ENCODE peak calls at places on chromosome 7, in eight cellular contexts. One of them, this sample, is unnamed.

GRCh38 chr7:112202819-112203218 is 3.4 kb downstream of the DOCK4 start:
- DNase-seq in A549: no peak
- DNase-seq in H54: no peak
- DNase-seq in heart left ventricle: peak
- DNase-seq in body of pancreas: peak
- DNase-seq in tibial nerve: peak
- DNase-seq in adrenal gland: peak
- DNase-seq in testis: peak
- DNase-seq in this sample: peak

GRCh38 chr7:47581442-47581820 is 480 bp downstream of the TNS3 start:
- DNase-seq in A549: no peak
- DNase-seq in H54: no peak
- DNase-seq in heart left ventricle: peak
- DNase-seq in body of pancreas: peak
- DNase-seq in tibial nerve: no peak
- DNase-seq in adrenal gland: peak
- DNase-seq in testis: peak
- DNase-seq in this sample: peak

GRCh38 chr7:108210796-108211195 is 80.6 kb upstream of the LAMB4 start:
- DNase-seq in A549: no peak
- DNase-seq in H54: no peak
- DNase-seq in heart left ventricle: no peak
- DNase-seq in body of pancreas: no peak
- DNase-seq in tibial nerve: no peak
- DNase-seq in adrenal gland: no peak
- DNase-seq in testis: no peak
- DNase-seq in this sample: no peak

GRCh38 chr7:37921340-37921805 is 933 bp downstream of the EPDR1 start:
- DNase-seq in A549: peak
- DNase-seq in H54: peak
- DNase-seq in heart left ventricle: peak
- DNase-seq in body of pancreas: peak
- DNase-seq in tibial nerve: peak
- DNase-seq in adrenal gland: peak
- DNase-seq in testis: peak
- DNase-seq in this sample: peak

GRCh38 chr7:25854608-25855497 is 297.1 kb upstream of the NFE2L3 start:
- DNase-seq in A549: peak
- DNase-seq in H54: peak
- DNase-seq in heart left ventricle: no peak
- DNase-seq in body of pancreas: peak
- DNase-seq in tibial nerve: peak
- DNase-seq in adrenal gland: peak
- DNase-seq in testis: peak
- DNase-seq in this sample: peak

GRCh38 chr7:4249241-4249640 is 432.9 kb upstream of the FOXK1 start:
- DNase-seq in A549: no peak
- DNase-seq in H54: no peak
- DNase-seq in heart left ventricle: no peak
- DNase-seq in body of pancreas: no peak
- DNase-seq in tibial nerve: no peak
- DNase-seq in adrenal gland: no peak
- DNase-seq in testis: no peak
- DNase-seq in this sample: no peak

GRCh38 chr7:5425507-5426225 is 2.0 kb upstream of the TNRC18 start:
- DNase-seq in A549: peak
- DNase-seq in H54: peak
- DNase-seq in heart left ventricle: peak
- DNase-seq in body of pancreas: peak
- DNase-seq in tibial nerve: peak
- DNase-seq in adrenal gland: peak
- DNase-seq in testis: peak
- DNase-seq in this sample: peak

GRCh38 chr7:116571552-116571951 is 46.7 kb downstream of the CAV1 start:
- DNase-seq in A549: peak
- DNase-seq in H54: no peak
- DNase-seq in heart left ventricle: no peak
- DNase-seq in body of pancreas: no peak
- DNase-seq in tibial nerve: no peak
- DNase-seq in adrenal gland: no peak
- DNase-seq in testis: no peak
- DNase-seq in this sample: no peak

GRCh38 chr7:121313793-121314676 is 14.8 kb upstream of the WNT16 start:
- DNase-seq in A549: no peak
- DNase-seq in H54: no peak
- DNase-seq in heart left ventricle: no peak
- DNase-seq in body of pancreas: no peak
- DNase-seq in tibial nerve: no peak
- DNase-seq in adrenal gland: no peak
- DNase-seq in testis: no peak
- DNase-seq in this sample: no peak

GRCh38 chr7:43700646-43701501 is 28.4 kb downstream of the COA1 start:
- DNase-seq in A549: peak
- DNase-seq in H54: no peak
- DNase-seq in heart left ventricle: no peak
- DNase-seq in body of pancreas: no peak
- DNase-seq in tibial nerve: no peak
- DNase-seq in adrenal gland: no peak
- DNase-seq in testis: no peak
- DNase-seq in this sample: no peak

GRCh38 chr7:43577485-43577951 is 5.4 kb upstream of the STK17A start:
- DNase-seq in A549: peak
- DNase-seq in H54: no peak
- DNase-seq in heart left ventricle: no peak
- DNase-seq in body of pancreas: no peak
- DNase-seq in tibial nerve: no peak
- DNase-seq in adrenal gland: no peak
- DNase-seq in testis: no peak
- DNase-seq in this sample: peak

GRCh38 chr7:38889079-38889478 is 19.9 kb downstream of the VPS41 start:
- DNase-seq in A549: no peak
- DNase-seq in H54: no peak
- DNase-seq in heart left ventricle: no peak
- DNase-seq in body of pancreas: no peak
- DNase-seq in tibial nerve: no peak
- DNase-seq in adrenal gland: no peak
- DNase-seq in testis: no peak
- DNase-seq in this sample: no peak

GRCh38 chr7:53111061-53111460 is 75.6 kb downstream of the POM121L12 start:
- DNase-seq in A549: no peak
- DNase-seq in H54: no peak
- DNase-seq in heart left ventricle: no peak
- DNase-seq in body of pancreas: no peak
- DNase-seq in tibial nerve: no peak
- DNase-seq in adrenal gland: no peak
- DNase-seq in testis: no peak
- DNase-seq in this sample: no peak

GRCh38 chr7:43108255-43109011 is 4.0 kb upstream of the HECW1 start:
- DNase-seq in A549: peak
- DNase-seq in H54: peak
- DNase-seq in heart left ventricle: peak
- DNase-seq in body of pancreas: peak
- DNase-seq in tibial nerve: peak
- DNase-seq in adrenal gland: peak
- DNase-seq in testis: peak
- DNase-seq in this sample: peak

GRCh38 chr7:94856643-94857042 is 50.8 kb upstream of the PPP1R9A start:
- DNase-seq in A549: no peak
- DNase-seq in H54: no peak
- DNase-seq in heart left ventricle: no peak
- DNase-seq in body of pancreas: no peak
- DNase-seq in tibial nerve: no peak
- DNase-seq in adrenal gland: no peak
- DNase-seq in testis: no peak
- DNase-seq in this sample: no peak

GRCh38 chr7:123535517-123535916 is 1.1 kb upstream of the IQUB start:
- DNase-seq in A549: no peak
- DNase-seq in H54: no peak
- DNase-seq in heart left ventricle: peak
- DNase-seq in body of pancreas: no peak
- DNase-seq in tibial nerve: no peak
- DNase-seq in adrenal gland: no peak
- DNase-seq in testis: peak
- DNase-seq in this sample: no peak

GRCh38 chr7:90210925-90211324 is 615 bp upstream of the STEAP2 start:
- DNase-seq in A549: no peak
- DNase-seq in H54: no peak
- DNase-seq in heart left ventricle: peak
- DNase-seq in body of pancreas: peak
- DNase-seq in tibial nerve: peak
- DNase-seq in adrenal gland: no peak
- DNase-seq in testis: peak
- DNase-seq in this sample: no peak

GRCh38 chr7:48813472-48813871 is 110.9 kb upstream of the CDC14C start:
- DNase-seq in A549: no peak
- DNase-seq in H54: no peak
- DNase-seq in heart left ventricle: no peak
- DNase-seq in body of pancreas: no peak
- DNase-seq in tibial nerve: no peak
- DNase-seq in adrenal gland: no peak
- DNase-seq in testis: no peak
- DNase-seq in this sample: no peak

GRCh38 chr7:130397472-130397871 is 17.2 kb downstream of the CPA1 start:
- DNase-seq in A549: no peak
- DNase-seq in H54: no peak
- DNase-seq in heart left ventricle: no peak
- DNase-seq in body of pancreas: no peak
- DNase-seq in tibial nerve: no peak
- DNase-seq in adrenal gland: no peak
- DNase-seq in testis: no peak
- DNase-seq in this sample: no peak

GRCh38 chr7:70696139-70696782 is 435.7 kb upstream of the GALNT17 start:
- DNase-seq in A549: peak
- DNase-seq in H54: no peak
- DNase-seq in heart left ventricle: no peak
- DNase-seq in body of pancreas: no peak
- DNase-seq in tibial nerve: no peak
- DNase-seq in adrenal gland: no peak
- DNase-seq in testis: no peak
- DNase-seq in this sample: no peak

GRCh38 chr7:28853834-28854749 is 104.0 kb downstream of the TRIL start:
- DNase-seq in A549: peak
- DNase-seq in H54: peak
- DNase-seq in heart left ventricle: peak
- DNase-seq in body of pancreas: peak
- DNase-seq in tibial nerve: peak
- DNase-seq in adrenal gland: peak
- DNase-seq in testis: peak
- DNase-seq in this sample: peak
- TF ChIP-seq POLR2A in A549: no peak
- TF ChIP-seq POLR2A in H54: no peak
- TF ChIP-seq POLR2A in heart left ventricle: no peak
- TF ChIP-seq POLR2A in body of pancreas: no peak
- TF ChIP-seq POLR2A in tibial nerve: no peak
- TF ChIP-seq POLR2A in adrenal gland: no peak
- TF ChIP-seq POLR2A in testis: no peak
- TF ChIP-seq POLR2A in this sample: no peak

GRCh38 chr7:12554421-12554820 is 16.1 kb upstream of the SCIN start:
- DNase-seq in A549: no peak
- DNase-seq in H54: no peak
- DNase-seq in heart left ventricle: no peak
- DNase-seq in body of pancreas: no peak
- DNase-seq in tibial nerve: no peak
- DNase-seq in adrenal gland: no peak
- DNase-seq in testis: no peak
- DNase-seq in this sample: no peak
- TF ChIP-seq POLR2A in A549: no peak
- TF ChIP-seq POLR2A in H54: no peak
- TF ChIP-seq POLR2A in heart left ventricle: no peak
- TF ChIP-seq POLR2A in body of pancreas: no peak
- TF ChIP-seq POLR2A in tibial nerve: no peak
- TF ChIP-seq POLR2A in adrenal gland: no peak
- TF ChIP-seq POLR2A in testis: no peak
- TF ChIP-seq POLR2A in this sample: no peak

DNA sequence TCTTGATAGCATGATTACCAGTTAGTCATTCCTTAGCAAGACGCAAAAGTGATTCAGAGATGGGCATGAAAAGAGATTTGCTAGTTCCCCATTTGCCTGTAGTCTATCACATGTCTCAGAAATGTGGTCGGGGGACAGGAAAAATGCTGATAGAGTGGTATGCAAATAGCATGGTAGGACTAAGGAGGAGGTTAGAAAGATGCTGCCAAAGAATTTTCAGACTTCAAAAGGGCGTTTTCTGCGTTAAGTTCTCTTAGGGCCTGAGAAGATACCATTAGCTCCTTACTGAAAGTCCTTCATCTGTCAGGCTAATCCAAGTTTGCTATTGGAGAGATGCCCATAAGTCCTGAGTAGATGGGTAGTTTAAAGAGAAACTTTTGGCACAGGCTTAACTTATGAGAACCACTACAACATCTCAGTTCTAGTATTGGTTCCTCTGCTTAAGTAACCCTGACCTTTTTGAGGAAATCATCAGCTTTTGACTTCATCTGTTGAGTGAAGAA is 2.7 kb downstream of the CALD1 start:
- DNase-seq in A549: no peak
- DNase-seq in H54: no peak
- DNase-seq in heart left ventricle: no peak
- DNase-seq in body of pancreas: no peak
- DNase-seq in tibial nerve: no peak
- DNase-seq in adrenal gland: no peak
- DNase-seq in testis: no peak
- DNase-seq in this sample: no peak
- TF ChIP-seq POLR2A in A549: no peak
- TF ChIP-seq POLR2A in H54: no peak
- TF ChIP-seq POLR2A in heart left ventricle: no peak
- TF ChIP-seq POLR2A in body of pancreas: no peak
- TF ChIP-seq POLR2A in tibial nerve: no peak
- TF ChIP-seq POLR2A in adrenal gland: no peak
- TF ChIP-seq POLR2A in testis: no peak
- TF ChIP-seq POLR2A in this sample: no peak

GRCh38 chr7:23654508-23654907 is 25.5 kb upstream of the FAM221A start:
- DNase-seq in A549: peak
- DNase-seq in H54: peak
- DNase-seq in heart left ventricle: no peak
- DNase-seq in body of pancreas: peak
- DNase-seq in tibial nerve: no peak
- DNase-seq in adrenal gland: peak
- DNase-seq in testis: peak
- DNase-seq in this sample: peak

GRCh38 chr7:23655433-23655832 is 24.6 kb upstream of the FAM221A start:
- DNase-seq in A549: no peak
- DNase-seq in H54: no peak
- DNase-seq in heart left ventricle: no peak
- DNase-seq in body of pancreas: no peak
- DNase-seq in tibial nerve: no peak
- DNase-seq in adrenal gland: no peak
- DNase-seq in testis: no peak
- DNase-seq in this sample: no peak

GRCh38 chr7:23662983-23663313 is 17.1 kb upstream of the FAM221A start:
- DNase-seq in A549: no peak
- DNase-seq in H54: no peak
- DNase-seq in heart left ventricle: no peak
- DNase-seq in body of pancreas: no peak
- DNase-seq in tibial nerve: no peak
- DNase-seq in adrenal gland: no peak
- DNase-seq in testis: no peak
- DNase-seq in this sample: no peak

GRCh38 chr7:23662124-23662982 is 17.6 kb upstream of the FAM221A start:
- DNase-seq in A549: no peak
- DNase-seq in H54: no peak
- DNase-seq in heart left ventricle: no peak
- DNase-seq in body of pancreas: peak
- DNase-seq in tibial nerve: no peak
- DNase-seq in adrenal gland: no peak
- DNase-seq in testis: no peak
- DNase-seq in this sample: no peak

GRCh38 chr7:23658831-23659427 is 21.1 kb upstream of the FAM221A start:
- DNase-seq in A549: no peak
- DNase-seq in H54: no peak
- DNase-seq in heart left ventricle: no peak
- DNase-seq in body of pancreas: no peak
- DNase-seq in tibial nerve: no peak
- DNase-seq in adrenal gland: no peak
- DNase-seq in testis: no peak
- DNase-seq in this sample: no peak
- TF ChIP-seq POLR2A in A549: no peak
- TF ChIP-seq POLR2A in H54: no peak
- TF ChIP-seq POLR2A in heart left ventricle: no peak
- TF ChIP-seq POLR2A in body of pancreas: no peak
- TF ChIP-seq POLR2A in tibial nerve: no peak
- TF ChIP-seq POLR2A in adrenal gland: no peak
- TF ChIP-seq POLR2A in testis: no peak
- TF ChIP-seq POLR2A in this sample: no peak

This sample was measured in erythroblast.